ENCODE peak calls at places on chromosomes 16 and 17, in four cellular contexts. A, F, B and U are unnamed samples.

GRCh38 chr17:82791532-82791931 is 39.7 kb downstream of the TBCD start:
- DNase-seq in A (no peak), F (no peak), B (no peak), U (peak; percentile 93)

GRCh38 chr16:56609463-56609921 is 1.1 kb downstream of the MT2A start:
- DNase-seq in B (no peak), F (peak; percentile 91), A (peak; percentile 86), U (peak; percentile 82)

GRCh38 chr16:12066823-12067222 is 90.3 kb downstream of the SNX29 start:
- DNase-seq in F (no peak), B (no peak), A (no peak), U (no peak)

GRCh38 chr17:72361892-72362291 is 241.1 kb downstream of the SOX9 start:
- DNase-seq in F (no peak), A (no peak), B (no peak), U (peak; percentile 87)

GRCh38 chr16:66508261-66508913 is 41.5 kb downstream of the TK2 start:
- DNase-seq in A (no peak), F (no peak), B (no peak), U (no peak)

GRCh38 chr17:77556408-77557068 is 402.0 kb upstream of the TNRC6C start:
- DNase-seq in F (no peak), A (no peak), B (no peak), U (no peak)

GRCh38 chr17:42531455-42532354 is 4.3 kb upstream of the NAGLU start:
- DNase-seq in F (peak; percentile 75), A (peak; percentile 68), B (peak; percentile 77), U (no peak)

GRCh38 chr16:11587643-11588247 is 1.0 kb upstream of the LITAF start:
- DNase-seq in B (no peak), A (no peak), F (no peak), U (no peak)

GRCh38 chr17:81000089-81000630 is 8.5 kb downstream of the CHMP6 start:
- DNase-seq in F (no peak), A (no peak), B (no peak), U (no peak)

GRCh38 chr16:85253127-85253941 is 141.1 kb upstream of the CIBAR2 start:
- DNase-seq in A (peak; percentile 18), F (peak; percentile 83), B (peak; percentile 66), U (no peak)

GRCh38 chr16:25012525-25012991 is 2.6 kb downstream of the ARHGAP17 start:
- DNase-seq in F (no peak), B (no peak), A (no peak), U (peak; percentile 90)

GRCh38 chr16:49651980-49652379 is 203.9 kb downstream of the ZNF423 start:
- DNase-seq in B (no peak), A (no peak), F (no peak), U (no peak)

GRCh38 chr17:78281249-78281865 is 49.9 kb downstream of the TMEM235 start:
- DNase-seq in F (no peak), B (no peak), A (no peak), U (no peak)

GRCh38 chr16:23781176-23781575 is 26.4 kb downstream of the CHP2 start:
- DNase-seq in A (no peak), F (no peak), B (no peak), U (no peak)

GRCh38 chr16:48082516-48082915 is 73.3 kb downstream of the ABCC12 start:
- DNase-seq in F (no peak), B (no peak), A (no peak), U (peak; percentile 14)

GRCh38 chr17:67258836-67259468 is 14.0 kb upstream of the HELZ start:
- DNase-seq in B (no peak), F (no peak), A (no peak), U (no peak)

GRCh38 chr17:42101513-42102292 is 3.4 kb upstream of the ZNF385C start:
- DNase-seq in F (peak; percentile 87), A (peak; percentile 48), B (peak; percentile 85), U (peak; percentile 60)

GRCh38 chr17:79633937-79634813 is 23.3 kb upstream of the RBFOX3 start:
- DNase-seq in A (no peak), F (no peak), B (no peak), U (no peak)

GRCh38 chr16:55512941-55513340 is 4.1 kb downstream of the LPCAT2 start:
- DNase-seq in B (no peak), F (no peak), A (no peak), U (no peak)

GRCh38 chr16:56792960-56793359 is 63.0 kb downstream of the NUP93 start:
- DNase-seq in F (no peak), A (no peak), B (no peak), U (no peak)

GRCh38 chr16:84990782-84991181 is 20.6 kb downstream of the ZDHHC7 start:
- DNase-seq in A (no peak), F (no peak), B (no peak), U (no peak)

GRCh38 chr16:54926166-54926838 is 4.4 kb upstream of the IRX5 start:
- DNase-seq in B (no peak), A (peak; percentile 18), F (no peak), U (peak; percentile 73)

GRCh38 chr16:85863384-85863774 is 35.6 kb upstream of the IRF8 start:
- DNase-seq in A (no peak), B (no peak), F (no peak), U (peak; percentile 59)

GRCh38 chr17:76432712-76433336 is 20.1 kb downstream of the UBE2O start:
- DNase-seq in B (no peak), F (peak; percentile 76), A (no peak), U (peak; percentile 45)

GRCh38 chr16:3934491-3935185 is 54.1 kb upstream of the CREBBP start:
- DNase-seq in F (no peak), B (no peak), A (no peak), U (no peak)

GRCh38 chr17:59357929-59358328 is 26.5 kb downstream of the YPEL2 start:
- DNase-seq in F (no peak), A (no peak), B (no peak), U (no peak)

GRCh38 chr17:37527249-37527851 is 37.7 kb downstream of the DUSP14 start:
- DNase-seq in A (peak; percentile 63), F (peak; percentile 87), B (no peak), U (peak; percentile 49)

GRCh38 chr17:39576187-39576586 is 31.5 kb downstream of the NEUROD2 start:
- DNase-seq in B (no peak), A (no peak), F (peak; percentile 75), U (no peak)

GRCh38 chr16:12677472-12677871 is 126.2 kb downstream of the CPPED1 start:
- DNase-seq in A (no peak), F (no peak), B (no peak), U (no peak)

GRCh38 chr16:15970202-15970601 is 20.8 kb downstream of the ABCC1 start:
- DNase-seq in A (no peak), B (no peak), F (peak; percentile 63), U (peak; percentile 41)

GRCh38 chr17:45143101-45143670 is 5.1 kb upstream of the HEXIM1 start:
- DNase-seq in A (no peak), F (no peak), B (no peak), U (no peak)